ENCODE peak calls at places on chromosomes 3 and 15, in four cellular contexts. J is ovary, O is AG10803, C is mesothelial cell of epicardium. H is an unnamed sample.

GRCh38 chr3:69558912-69559311 is 173.0 kb upstream of the FRMD4B start:
- DNase-seq in O (peak), C (no peak), J (no peak), H (no peak)

GRCh38 chr15:62021991-62022600 is 38.2 kb downstream of the VPS13C start:
- DNase-seq in O (no peak), J (no peak), C (no peak), H (no peak)

GRCh38 chr3:16060945-16061344 is 113.5 kb upstream of the GALNT15 start:
- DNase-seq in O (peak), J (peak), C (no peak), H (no peak)

GRCh38 chr15:48370460-48370859 is 39.2 kb downstream of the DUT start:
- DNase-seq in C (no peak), O (peak), J (no peak), H (no peak)

GRCh38 chr15:78768096-78768495 is 43.2 kb downstream of the ADAMTS7 start:
- DNase-seq in C (no peak), O (no peak), J (no peak), H (no peak)

GRCh38 chr15:75867428-75867827 is 24.2 kb downstream of the UBE2Q2 start:
- DNase-seq in J (no peak), O (no peak), C (no peak), H (no peak)

GRCh38 chr3:14393440-14394111 is 8.8 kb upstream of the SLC6A6 start:
- DNase-seq in O (peak), C (no peak), J (peak), H (no peak)

GRCh38 chr3:176469694-176470205 is 727.5 kb downstream of the TBL1XR1 start:
- DNase-seq in J (no peak), O (no peak), C (no peak), H (no peak)

GRCh38 chr3:46709147-46709654 is 8.0 kb downstream of the TMIE start:
- DNase-seq in J (no peak), O (no peak), C (no peak), H (no peak)

GRCh38 chr3:52983336-52983807 is 62.5 kb downstream of the SFMBT1 start:
- DNase-seq in O (no peak), C (no peak), J (no peak), H (no peak)

GRCh38 chr3:127043041-127043641 is 60.2 kb downstream of the PLXNA1 start:
- DNase-seq in J (no peak), C (no peak), O (peak), H (no peak)

GRCh38 chr3:123246846-123247245 is 45.1 kb downstream of the SEC22A start:
- DNase-seq in J (no peak), O (no peak), C (no peak), H (no peak)

GRCh38 chr3:192879346-192880031 is 38.2 kb downstream of the MB21D2 start:
- DNase-seq in O (peak), J (peak), C (peak), H (no peak)

GRCh38 chr3:32109256-32109655 is 2.8 kb downstream of the GPD1L start:
- DNase-seq in J (peak), O (peak), C (no peak), H (no peak)

GRCh38 chr15:69591905-69592508 is 139.4 kb downstream of the RPLP1 start:
- DNase-seq in O (no peak), J (no peak), C (no peak), H (no peak)

GRCh38 chr3:194330579-194330978 is 20.5 kb downstream of the CPN2 start:
- DNase-seq in O (peak), J (no peak), C (no peak), H (no peak)

GRCh38 chr15:90036806-90037509 is 35.8 kb downstream of the ZNF710 start:
- DNase-seq in O (no peak), C (no peak), J (no peak), H (no peak)

GRCh38 chr3:46541856-46542255 is 24.2 kb downstream of the LRRC2 start:
- DNase-seq in O (no peak), C (no peak), J (no peak), H (no peak)

GRCh38 chr3:14141144-14141543 is 16.3 kb downstream of the TMEM43 start:
- DNase-seq in O (no peak), C (no peak), J (no peak), H (no peak)

GRCh38 chr15:48086582-48086981 is 34.2 kb upstream of the SLC24A5 start:
- DNase-seq in O (peak), C (no peak), J (peak), H (no peak)

GRCh38 chr3:15433531-15433930 is 6.1 kb downstream of the EAF1 start:
- DNase-seq in O (no peak), J (no peak), C (no peak), H (no peak)

GRCh38 chr3:98737301-98737700 is 25.8 kb upstream of the ST3GAL6 start:
- DNase-seq in J (no peak), C (no peak), O (no peak), H (no peak)

GRCh38 chr3:151124476-151124875 is 39.0 kb downstream of the MED12L start:
- DNase-seq in J (no peak), C (no peak), O (no peak), H (no peak)

GRCh38 chr15:80844011-80844732 is 65.0 kb downstream of the CEMIP start:
- DNase-seq in C (no peak), O (peak), J (no peak), H (no peak)

GRCh38 chr15:70347766-70348558 is 250.2 kb upstream of the TLE3 start:
- DNase-seq in O (no peak), C (no peak), J (no peak), H (no peak)

GRCh38 chr3:188358787-188359493 is 205.0 kb downstream of the LPP start:
- DNase-seq in O (no peak), C (no peak), J (no peak), H (no peak)

DNA sequence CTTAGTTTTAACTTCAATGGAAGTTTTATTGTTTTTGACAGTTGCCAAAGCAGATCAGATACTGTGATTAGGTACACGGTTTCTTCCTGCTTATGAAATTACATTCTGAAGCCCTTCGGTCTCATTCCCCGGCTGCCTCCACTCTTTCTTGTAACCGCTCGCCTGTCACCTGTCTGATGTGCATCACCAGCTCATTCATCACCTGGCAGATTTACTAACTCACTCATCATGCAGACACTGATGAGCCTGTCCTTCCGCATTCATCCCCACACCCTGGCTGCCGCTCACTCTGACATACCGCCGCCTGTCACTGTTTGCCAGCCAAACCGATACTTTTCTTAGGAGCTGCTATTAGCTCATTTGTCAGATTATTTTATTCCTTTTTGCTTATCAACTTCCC is 82.8 kb upstream of the NSMCE3 start:
- DNase-seq in J (no peak), C (no peak), O (no peak), H (no peak)
- TF ChIP-seq CTCF in J (no peak), C (no peak), O (no peak), H (no peak)

GRCh38 chr15:43214592-43215295 is 6.1 kb downstream of the EPB42 start:
- DNase-seq in C (no peak), O (no peak), J (no peak), H (no peak)
- TF ChIP-seq CTCF in C (no peak), O (no peak), J (no peak), H (no peak)

DNA sequence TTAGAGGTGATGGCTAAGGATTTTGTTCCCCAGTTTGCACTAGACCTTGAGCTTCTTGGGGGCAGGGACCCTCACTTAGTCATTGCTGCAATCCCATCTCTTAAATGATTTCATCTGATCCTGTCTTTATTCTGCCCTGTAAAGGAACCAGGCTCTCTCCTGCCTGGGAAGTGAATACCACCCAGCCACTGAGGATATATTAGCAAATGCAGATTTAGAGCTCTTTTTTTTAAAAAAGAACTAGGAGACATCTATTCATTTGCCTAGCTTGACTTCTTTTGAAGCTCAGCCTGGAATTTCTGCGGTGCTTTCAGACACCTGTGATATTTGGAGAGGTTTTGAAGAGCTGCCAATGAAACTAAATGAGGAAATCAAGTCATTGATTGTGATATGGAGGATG is 41.8 kb downstream of the CA12 start:
- DNase-seq in O (no peak), C (no peak), J (no peak), H (no peak)
- TF ChIP-seq CTCF in O (no peak), C (no peak), J (no peak), H (no peak)

GRCh38 chr3:182725372-182726251 is 67.7 kb upstream of the ATP11B start:
- DNase-seq in O (peak), J (no peak), C (no peak), H (no peak)
- TF ChIP-seq CTCF in O (no peak), J (no peak), C (no peak), H (no peak)